ENCODE peak calls at places on chromosomes 13 and 19, in seven cellular contexts. G, J, R, K, Q, H and T are unnamed samples.

GRCh38 chr19:16070366-16070990 is 5.8 kb upstream of the TPM4 start:
- DNase-seq in G (peak; percentile 84), J (no peak), R (peak; percentile 86), K (peak; percentile 57), Q (no peak), H (no peak), T (no peak)

GRCh38 chr13:27022571-27023311 is 148.9 kb downstream of the USP12 start:
- DNase-seq in G (peak; percentile 90), J (no peak), R (no peak), K (no peak), Q (no peak), H (no peak), T (peak; percentile 81)

GRCh38 chr13:98450012-98450411 is 126.9 kb downstream of the STK24 start:
- DNase-seq in G (no peak), J (no peak), R (no peak), K (no peak), Q (no peak), H (no peak), T (no peak)

GRCh38 chr19:46533085-46534081 is 37.7 kb upstream of the PNMA8B start:
- DNase-seq in G (no peak), J (no peak), R (no peak), K (no peak), Q (peak; percentile 77), H (no peak), T (no peak)

GRCh38 chr19:50817941-50818858 is 5.4 kb downstream of the KLK1 start:
- DNase-seq in G (no peak), J (peak; percentile 63), R (peak; percentile 48), K (peak; percentile 96), Q (peak; percentile 95), H (peak; percentile 65), T (no peak)

GRCh38 chr19:30453768-30454167 is 81.6 kb downstream of the ZNF536 start:
- DNase-seq in G (no peak), J (no peak), R (no peak), K (no peak), Q (no peak), H (no peak), T (no peak)

GRCh38 chr19:13681509-13681908 is 82.8 kb upstream of the MRI1 start:
- DNase-seq in G (no peak), J (no peak), R (no peak), K (no peak), Q (no peak), H (no peak), T (no peak)

GRCh38 chr13:39481493-39481892 is 121.5 kb downstream of the LHFPL6 start:
- DNase-seq in G (no peak), J (no peak), R (no peak), K (no peak), Q (no peak), H (no peak), T (no peak)

GRCh38 chr19:43858174-43858573 is 31.1 kb downstream of the ZNF283 start:
- DNase-seq in G (no peak), J (no peak), R (no peak), K (no peak), Q (no peak), H (no peak), T (no peak)

GRCh38 chr19:5228932-5229777 is 111.5 kb downstream of the PTPRS start:
- DNase-seq in G (no peak), J (no peak), R (no peak), K (peak; percentile 39), Q (no peak), H (no peak), T (no peak)

GRCh38 chr19:18900700-18901502 is 4.9 kb upstream of the CERS1 start:
- DNase-seq in G (no peak), J (no peak), R (no peak), K (no peak), Q (no peak), H (no peak), T (no peak)

GRCh38 chr13:97275265-97275664 is 53.1 kb downstream of the MBNL2 start:
- DNase-seq in G (peak; percentile 57), J (no peak), R (no peak), K (no peak), Q (no peak), H (no peak), T (no peak)

GRCh38 chr13:105721056-105721455 is 814.4 kb downstream of the EFNB2 start:
- DNase-seq in G (no peak), J (no peak), R (no peak), K (no peak), Q (no peak), H (no peak), T (peak; percentile 2)

GRCh38 chr13:77868717-77869116 is 49.9 kb downstream of the EDNRB start:
- DNase-seq in G (no peak), J (no peak), R (no peak), K (no peak), Q (no peak), H (no peak), T (no peak)

GRCh38 chr13:67841071-67841470 is 610.9 kb upstream of the PCDH9 start:
- DNase-seq in G (no peak), J (no peak), R (no peak), K (no peak), Q (no peak), H (peak; percentile 29), T (peak; percentile 38)

GRCh38 chr13:75318138-75318833 is 163.7 kb downstream of the TBC1D4 start:
- DNase-seq in G (no peak), J (no peak), R (no peak), K (no peak), Q (no peak), H (no peak), T (no peak)

GRCh38 chr19:48757741-48758144 is 2.4 kb downstream of the FGF21 start:
- DNase-seq in G (peak; percentile 38), J (no peak), R (no peak), K (no peak), Q (no peak), H (no peak), T (no peak)

GRCh38 chr19:48757089-48757675 is 1.9 kb downstream of the FGF21 start:
- DNase-seq in G (no peak), J (no peak), R (no peak), K (no peak), Q (no peak), H (no peak), T (no peak)

GRCh38 chr19:48756686-48757085 is 1.4 kb downstream of the FGF21 start:
- DNase-seq in G (no peak), J (no peak), R (no peak), K (no peak), Q (no peak), H (no peak), T (no peak)

GRCh38 chr19:48755787-48756674 is 707 bp downstream of the FGF21 start:
- DNase-seq in G (no peak), J (no peak), R (no peak), K (no peak), Q (no peak), H (no peak), T (no peak)

DNA sequence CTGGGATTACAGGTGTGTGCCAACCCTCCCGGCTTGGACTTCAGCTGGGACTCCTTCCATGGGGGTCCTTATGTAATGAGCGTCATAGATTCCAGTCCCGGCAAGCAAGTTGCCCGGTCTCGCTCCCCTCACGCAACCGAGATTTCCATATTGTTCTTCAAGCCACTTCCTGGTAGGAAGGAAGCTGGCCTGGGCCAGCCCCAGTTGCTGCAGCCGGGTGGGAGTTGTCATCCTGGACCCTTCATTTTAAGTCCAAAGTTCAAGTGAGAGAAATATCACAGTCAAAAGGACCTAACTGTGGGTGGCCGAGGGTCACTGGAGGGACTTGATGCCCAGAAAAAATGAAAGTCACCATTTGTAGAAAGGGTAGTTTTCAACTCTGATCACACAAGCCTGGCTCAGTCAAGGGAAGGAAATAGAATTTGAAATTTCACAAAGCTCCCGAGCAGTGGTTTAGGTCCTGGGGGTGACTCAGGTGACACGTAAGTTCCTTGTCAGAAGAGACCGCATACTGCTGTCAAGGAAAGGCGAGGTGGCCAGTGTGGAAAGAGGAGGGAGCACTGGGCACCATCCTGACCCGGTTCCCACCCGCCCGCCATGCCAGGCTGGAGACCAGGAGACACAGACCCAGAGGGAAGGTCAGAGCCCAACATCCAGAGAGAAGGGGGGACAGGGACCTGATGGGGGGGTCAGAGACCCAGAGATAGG is 5.3 kb downstream of the FGF21 start:
- DNase-seq in G (peak; percentile 48), J (no peak), R (no peak), K (no peak), Q (no peak), H (no peak), T (no peak)
- TF ChIP-seq JUND in G (no peak), J (no peak), R (no peak), K (no peak), Q (no peak), H (no peak), T (no peak)

GRCh38 chr13:88601949-88602348 is 930.8 kb downstream of the SLITRK5 start:
- DNase-seq in G (no peak), J (no peak), R (no peak), K (no peak), Q (no peak), H (no peak), T (no peak)
- TF ChIP-seq JUND in G (no peak), J (no peak), R (no peak), K (no peak), Q (no peak), H (no peak), T (no peak)

GRCh38 chr13:23086951-23087350 is 93.8 kb upstream of the SGCG start:
- DNase-seq in G (no peak), J (no peak), R (no peak), K (no peak), Q (no peak), H (no peak), T (no peak)

GRCh38 chr13:23081901-23082300 is 98.9 kb upstream of the SGCG start:
- DNase-seq in G (no peak), J (no peak), R (no peak), K (no peak), Q (no peak), H (no peak), T (no peak)

DNA sequence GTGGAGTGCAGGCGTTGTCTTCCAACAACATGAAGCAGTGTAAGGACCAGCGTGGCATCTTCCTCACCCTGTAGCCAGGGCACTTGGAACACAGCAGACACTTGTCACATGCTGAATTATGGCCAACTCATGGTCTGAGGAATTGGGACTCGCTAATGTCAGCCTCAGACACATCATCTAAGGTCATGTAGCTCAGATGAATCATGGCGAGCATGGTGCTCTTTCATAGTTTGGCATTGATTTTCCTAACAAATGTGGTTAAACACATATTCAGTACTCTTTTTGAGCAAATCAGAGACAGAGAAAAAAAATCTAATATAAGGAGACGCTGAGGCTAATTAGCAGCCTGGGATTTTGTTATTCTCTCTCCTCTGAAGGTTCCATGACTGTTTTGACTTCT is 99.5 kb upstream of the SGCG start:
- DNase-seq in G (no peak), J (no peak), R (no peak), K (no peak), Q (no peak), H (no peak), T (no peak)
- TF ChIP-seq JUND in G (no peak), J (no peak), R (no peak), K (no peak), Q (no peak), H (no peak), T (no peak)

DNA sequence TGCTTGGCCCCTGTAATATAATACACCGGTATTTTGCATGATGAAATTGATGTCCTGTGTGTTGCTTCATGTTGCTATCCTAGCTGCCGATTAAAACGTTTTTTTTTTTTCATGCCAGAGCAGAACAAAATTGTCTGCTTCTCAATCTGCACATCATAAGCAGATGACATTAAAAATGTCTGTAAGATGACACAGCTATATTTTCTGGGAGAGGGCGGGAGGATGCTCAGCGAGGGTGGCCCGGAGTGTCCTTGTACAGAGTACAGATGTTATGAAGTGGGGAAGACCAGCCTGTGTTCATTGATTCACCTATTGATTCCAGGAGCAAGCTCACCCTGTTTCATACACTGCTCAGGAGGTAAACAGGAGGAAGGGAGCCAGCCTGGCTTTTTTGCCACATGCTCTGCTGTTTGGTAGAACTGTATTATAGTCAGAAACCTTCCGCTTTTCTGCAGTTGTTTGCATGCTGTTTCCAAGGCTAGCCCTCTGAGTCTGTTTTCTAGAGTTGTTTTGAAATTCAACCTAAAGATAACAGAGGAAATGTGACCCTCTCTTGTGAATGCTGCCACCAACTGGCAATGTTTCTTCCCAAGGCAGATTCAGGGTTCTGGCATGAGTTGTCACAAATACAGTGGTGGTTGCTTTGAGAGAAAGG is 4.7 kb upstream of the IRS2 start:
- DNase-seq in G (peak; percentile 22), J (no peak), R (no peak), K (no peak), Q (peak; percentile 69), H (no peak), T (peak; percentile 64)
- TF ChIP-seq JUND in G (no peak), J (no peak), R (no peak), K (peak; percentile 36), Q (no peak), H (no peak), T (no peak)